ENCODE peak calls at places on chromosomes 12 and 14, in ten cellular contexts. B is NCI-H748 treated with DMSO at 0.1 percent for 48 hours; D is B cell; N is non-pigmented ciliary epithelial cell; X is MG63; Y is GM18507; L is kidney epithelial cell; V is foreskin melanocyte; A is stimulated activated CD8-positive, alpha-beta memory T cell treated with anti-CD3 and anti-CD28 coated beads, Interleukin-15, amount 100 ng/mL, for 24 hours; J is cardiac muscle cell. M is an unnamed sample.

GRCh38 chr12:92139634-92140555 is 5.8 kb downstream of the BTG1 start:
- DNase-seq in A (no peak), Y (no peak), J (no peak), N (no peak), B (peak; percentile 63), V (no peak), D (no peak), L (no peak), X (no peak), M (no peak)

GRCh38 chr14:39102265-39102968 is 618 bp downstream of the SEC23A start:
- DNase-seq in D (no peak), X (no peak), J (no peak), N (no peak), Y (no peak), A (no peak), L (no peak), V (no peak), B (peak; percentile 36), M (no peak)

GRCh38 chr14:68782091-68782981 is 10.5 kb downstream of the ZFP36L1 start:
- DNase-seq in X (no peak), N (no peak), B (no peak), J (no peak), V (no peak), Y (no peak), A (no peak), D (no peak), L (no peak), M (no peak)

GRCh38 chr12:11875414-11875935 is 195.3 kb upstream of the BCL2L14 start:
- DNase-seq in D (no peak), L (no peak), Y (no peak), V (no peak), N (no peak), J (no peak), B (no peak), X (no peak), A (no peak), M (no peak)

GRCh38 chr14:69043007-69043444 is 63.9 kb upstream of the ACTN1 start:
- DNase-seq in N (no peak), L (no peak), J (no peak), A (no peak), Y (no peak), X (no peak), B (no peak), D (no peak), V (no peak), M (no peak)

GRCh38 chr12:54415223-54415929 is 3.7 kb downstream of the ITGA5 start:
- DNase-seq in Y (no peak), D (no peak), L (no peak), N (no peak), B (no peak), V (no peak), X (no peak), J (no peak), A (no peak), M (no peak)

GRCh38 chr12:122669397-122670070 is 33.6 kb downstream of the HCAR2 start:
- DNase-seq in D (no peak), V (no peak), A (no peak), X (peak; percentile 77), Y (no peak), J (no peak), L (no peak), N (no peak), B (no peak), M (no peak)

GRCh38 chr14:95313707-95314106 is 6.0 kb downstream of the CLMN start:
- DNase-seq in Y (no peak), J (no peak), D (no peak), A (no peak), B (no peak), X (peak; percentile 17), V (peak; percentile 57), N (no peak), L (no peak), M (no peak)

GRCh38 chr12:95593266-95593871 is 42.1 kb upstream of the USP44 start:
- DNase-seq in B (no peak), Y (no peak), X (no peak), A (no peak), N (no peak), L (no peak), J (no peak), D (no peak), V (peak; percentile 62), M (no peak)

GRCh38 chr12:102950107-102950949 is 7.1 kb upstream of the ASCL1 start:
- DNase-seq in B (peak; percentile 86), J (peak; percentile 55), Y (no peak), A (no peak), N (no peak), D (no peak), X (no peak), V (no peak), L (no peak), M (peak; percentile 92)

GRCh38 chr14:69013943-69014782 is 35.1 kb upstream of the ACTN1 start:
- DNase-seq in B (no peak), A (no peak), V (no peak), L (no peak), X (peak; percentile 68), N (no peak), Y (no peak), J (peak; percentile 79), D (no peak), M (peak; percentile 9)

GRCh38 chr12:3655331-3655900 is 97.5 kb downstream of the CRACR2A start:
- DNase-seq in A (no peak), B (no peak), V (no peak), X (no peak), N (no peak), L (no peak), Y (no peak), D (peak; percentile 7), J (peak; percentile 68), M (no peak)

GRCh38 chr14:35046048-35046750 is at the start of gene FAM177A1:
- DNase-seq in A (peak; percentile 96), L (peak; percentile 85), B (peak; percentile 94), J (peak; percentile 98), X (peak; percentile 95), V (peak; percentile 89), D (peak; percentile 100), Y (peak; percentile 95), N (peak; percentile 78), M (peak; percentile 97)

M was measured in NCI-H774.